ENCODE peak calls at places on chromosomes 7 and 10, in six cellular contexts. Z is CD14-positive monocyte, L is pancreas, H is astrocyte of the spinal cord, K is thoracic aorta, R is lung. C is an unnamed sample.

GRCh38 chr10:15725603-15726002 is 5.9 kb upstream of the ITGA8 start:
- DNase-seq in Z (no peak), L (no peak), H (peak; percentile 74), K (no peak), R (no peak), C (peak; percentile 63)

GRCh38 chr7:4799508-4800268 is 24.3 kb downstream of the AP5Z1 start:
- DNase-seq in Z (no peak), L (no peak), H (no peak), K (no peak), R (no peak), C (no peak)

GRCh38 chr7:138549082-138549481 is 89.0 kb downstream of the TRIM24 start:
- DNase-seq in Z (no peak), L (no peak), H (no peak), K (no peak), R (no peak), C (no peak)

GRCh38 chr10:78255796-78256638 is 222.4 kb downstream of the RPS24 start:
- DNase-seq in Z (peak; percentile 91), L (peak; percentile 33), H (peak; percentile 95), K (peak; percentile 69), R (peak; percentile 82), C (peak; percentile 99)

GRCh38 chr7:22576941-22577927 is 77.2 kb upstream of the STEAP1B start:
- DNase-seq in Z (no peak), L (peak; percentile 42), H (peak; percentile 94), K (peak; percentile 25), R (peak; percentile 64), C (peak; percentile 92)

GRCh38 chr10:12474727-12475414 is 125.5 kb downstream of the CAMK1D start:
- DNase-seq in Z (no peak), L (no peak), H (no peak), K (no peak), R (no peak), C (no peak)

GRCh38 chr10:17984056-17984455 is 32.3 kb downstream of the SLC39A12 start:
- DNase-seq in Z (no peak), L (no peak), H (peak; percentile 66), K (no peak), R (no peak), C (peak; percentile 28)

GRCh38 chr7:155715406-155715805 is 70.9 kb downstream of the RBM33 start:
- DNase-seq in Z (no peak), L (no peak), H (no peak), K (no peak), R (no peak), C (no peak)

GRCh38 chr7:115676080-115676479 is 354.5 kb downstream of the TFEC start:
- DNase-seq in Z (no peak), L (no peak), H (peak; percentile 48), K (no peak), R (no peak), C (no peak)

GRCh38 chr7:33459340-33459751 is 330.0 kb downstream of the BBS9 start:
- DNase-seq in Z (no peak), L (no peak), H (peak; percentile 58), K (no peak), R (no peak), C (peak; percentile 55)

GRCh38 chr10:113709221-113709838 is 29.6 kb downstream of the CASP7 start:
- DNase-seq in Z (no peak), L (no peak), H (peak; percentile 83), K (no peak), R (no peak), C (peak; percentile 77)

GRCh38 chr7:1963575-1963974 is 269.2 kb downstream of the MAD1L1 start:
- DNase-seq in Z (no peak), L (no peak), H (no peak), K (no peak), R (no peak), C (no peak)

GRCh38 chr7:47337531-47337930 is 244.4 kb downstream of the TNS3 start:
- DNase-seq in Z (no peak), L (no peak), H (no peak), K (no peak), R (no peak), C (no peak)

GRCh38 chr7:17009007-17009719 is 127.4 kb upstream of the AGR3 start:
- DNase-seq in Z (peak; percentile 48), L (no peak), H (peak; percentile 21), K (no peak), R (no peak), C (peak; percentile 21)

GRCh38 chr7:130903358-130903974 is 169.5 kb upstream of the KLF14 start:
- DNase-seq in Z (peak; percentile 77), L (no peak), H (peak; percentile 94), K (no peak), R (no peak), C (peak; percentile 95)

GRCh38 chr7:140641532-140642191 is 1.0 kb upstream of the DENND2A start:
- DNase-seq in Z (no peak), L (no peak), H (no peak), K (no peak), R (no peak), C (no peak)

GRCh38 chr10:119022846-119023552 is 6.5 kb upstream of the NANOS1 start:
- DNase-seq in Z (no peak), L (no peak), H (peak; percentile 51), K (no peak), R (no peak), C (peak; percentile 70)

GRCh38 chr7:45259227-45259596 is 101.6 kb downstream of the RAMP3 start:
- DNase-seq in Z (no peak), L (no peak), H (no peak), K (no peak), R (no peak), C (no peak)

GRCh38 chr7:150458235-150458634 is 7.8 kb downstream of the GIMAP8 start:
- DNase-seq in Z (no peak), L (no peak), H (no peak), K (no peak), R (no peak), C (no peak)

GRCh38 chr10:118732253-118733194 is 22.2 kb downstream of the CACUL1 start:
- DNase-seq in Z (peak; percentile 55), L (no peak), H (no peak), K (no peak), R (no peak), C (no peak)

GRCh38 chr7:101099969-101100781 is 14.9 kb downstream of the TRIM56 start:
- DNase-seq in Z (peak; percentile 91), L (peak; percentile 88), H (peak; percentile 99), K (peak; percentile 96), R (peak; percentile 90), C (peak; percentile 100)

GRCh38 chr7:73423519-73424485 is 9.8 kb upstream of the FZD9 start:
- DNase-seq in Z (no peak), L (no peak), H (peak; percentile 29), K (no peak), R (no peak), C (no peak)

GRCh38 chr7:151199196-151199874 is 11.0 kb downstream of the H2BK1 start:
- DNase-seq in Z (no peak), L (no peak), H (no peak), K (no peak), R (no peak), C (no peak)

GRCh38 chr10:79202188-79203013 is 133.6 kb downstream of the ZMIZ1 start:
- DNase-seq in Z (peak; percentile 61), L (no peak), H (peak; percentile 27), K (no peak), R (no peak), C (no peak)

GRCh38 chr7:145692237-145692950 is 424.2 kb upstream of the CNTNAP2 start:
- DNase-seq in Z (no peak), L (no peak), H (peak; percentile 1), K (no peak), R (no peak), C (no peak)

GRCh38 chr7:47804767-47805545 is 143.3 kb downstream of the PKD1L1 start:
- DNase-seq in Z (no peak), L (no peak), H (peak; percentile 38), K (no peak), R (no peak), C (no peak)

GRCh38 chr10:5545011-5545410 is 20.2 kb downstream of the CALML3 start:
- DNase-seq in Z (peak; percentile 13), L (no peak), H (no peak), K (no peak), R (no peak), C (no peak)

GRCh38 chr7:130349911-130350782 is 5.5 kb downstream of the CPA5 start:
- DNase-seq in Z (no peak), L (no peak), H (no peak), K (no peak), R (no peak), C (no peak)

GRCh38 chr7:96952974-96953391 is 52.4 kb upstream of the DLX6 start:
- DNase-seq in Z (no peak), L (no peak), H (peak; percentile 9), K (no peak), R (no peak), C (peak; percentile 44)

DNA sequence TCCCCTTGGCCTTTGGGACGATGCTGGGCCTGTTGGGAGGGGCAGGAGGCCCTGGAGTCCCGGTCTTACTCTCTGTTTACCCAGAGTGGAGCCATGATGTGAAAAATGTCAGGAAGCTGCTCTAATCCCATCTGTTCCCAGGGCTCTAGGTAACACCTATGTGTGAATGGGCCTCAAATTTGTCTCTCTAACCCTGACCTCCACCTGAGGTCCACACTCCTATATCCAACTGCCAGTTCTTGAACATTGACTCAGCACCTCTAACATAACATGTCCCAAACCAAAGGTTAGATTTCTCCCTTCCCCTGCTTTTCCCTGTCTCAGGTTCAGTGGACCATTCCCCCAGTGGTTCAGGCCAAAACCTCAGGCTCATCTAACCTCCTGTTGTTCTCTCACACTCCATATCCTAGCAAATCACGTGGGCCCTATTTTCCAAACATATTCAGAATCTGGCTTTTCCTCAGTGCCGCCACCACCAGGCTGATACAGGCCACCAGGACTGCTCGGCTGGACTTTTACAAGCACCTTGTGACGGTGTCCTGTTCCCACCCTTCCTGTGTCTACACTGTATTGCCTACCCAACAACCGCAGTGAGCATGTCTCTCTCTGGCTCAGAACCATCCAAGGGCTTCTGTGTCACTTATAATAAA is 130.6 kb downstream of the ATXN7L1 start:
- DNase-seq in Z (no peak), L (no peak), H (no peak), K (no peak), R (no peak), C (no peak)
- TF ChIP-seq CTCF in Z (no peak), L (no peak), H (no peak), K (no peak), R (no peak), C (no peak)

GRCh38 chr10:132453470-132453861 is 56.5 kb downstream of the PWWP2B start:
- DNase-seq in Z (no peak), L (no peak), H (no peak), K (no peak), R (no peak), C (no peak)
- TF ChIP-seq CTCF in Z (peak; percentile 71), L (no peak), H (no peak), K (peak; percentile 8), R (no peak), C (peak; percentile 49)

GRCh38 chr7:123682690-123683089 is 27.0 kb downstream of the LMOD2 start:
- DNase-seq in Z (no peak), L (peak; percentile 19), H (peak; percentile 78), K (no peak), R (no peak), C (peak; percentile 69)
- TF ChIP-seq CTCF in Z (peak; percentile 62), L (peak; percentile 19), H (peak; percentile 54), K (peak; percentile 32), R (no peak), C (peak; percentile 83)

GRCh38 chr10:58409956-58410610 is 24.9 kb downstream of the TFAM start:
- DNase-seq in Z (no peak), L (no peak), H (no peak), K (no peak), R (no peak), C (no peak)

GRCh38 chr10:58412502-58412961 is 27.3 kb downstream of the TFAM start:
- DNase-seq in Z (no peak), L (no peak), H (peak; percentile 96), K (no peak), R (no peak), C (peak; percentile 89)

GRCh38 chr10:58414270-58415041 is 29.2 kb downstream of the TFAM start:
- DNase-seq in Z (no peak), L (peak; percentile 20), H (peak; percentile 85), K (no peak), R (no peak), C (peak; percentile 84)

GRCh38 chr10:58415757-58416156 is 30.5 kb downstream of the TFAM start:
- DNase-seq in Z (no peak), L (no peak), H (no peak), K (no peak), R (no peak), C (no peak)
- TF ChIP-seq CTCF in Z (no peak), L (no peak), H (no peak), K (no peak), R (no peak), C (peak; percentile 25)